ENCODE peak calls at places on chromosomes 16 and 17, in ten cellular contexts. One of them, this sample, is unnamed.

GRCh38 chr17:28247671-28248556 is 71.1 kb upstream of the TMEM97 start:
- DNase-seq in activated T-cell treated with anti-CD3 and anti-CD28 coated beads, Interleukin-2, amount 50 U/mL, for 4 hours: no peak
- DNase-seq in EL: no peak
- DNase-seq in GM23338: peak
- DNase-seq in non-pigmented ciliary epithelial cell: no peak
- DNase-seq in omental fat pad: no peak
- DNase-seq in ACHN: no peak
- DNase-seq in stimulated activated CD8-positive, alpha-beta memory T cell treated with anti-CD3 and anti-CD28 coated beads, Interleukin-2, amount 100 ng/mL, for 1 hour: no peak
- DNase-seq in RPMI8226: no peak
- DNase-seq in AG04450: no peak
- DNase-seq in this sample: no peak

GRCh38 chr17:80844418-80844990 is 147.1 kb upstream of the CHMP6 start:
- DNase-seq in activated T-cell treated with anti-CD3 and anti-CD28 coated beads, Interleukin-2, amount 50 U/mL, for 4 hours: no peak
- DNase-seq in EL: no peak
- DNase-seq in GM23338: no peak
- DNase-seq in non-pigmented ciliary epithelial cell: no peak
- DNase-seq in omental fat pad: no peak
- DNase-seq in ACHN: no peak
- DNase-seq in stimulated activated CD8-positive, alpha-beta memory T cell treated with anti-CD3 and anti-CD28 coated beads, Interleukin-2, amount 100 ng/mL, for 1 hour: no peak
- DNase-seq in RPMI8226: no peak
- DNase-seq in AG04450: no peak
- DNase-seq in this sample: no peak

GRCh38 chr16:84672276-84673202 is 24.2 kb downstream of the KLHL36 start:
- DNase-seq in activated T-cell treated with anti-CD3 and anti-CD28 coated beads, Interleukin-2, amount 50 U/mL, for 4 hours: peak
- DNase-seq in EL: peak
- DNase-seq in GM23338: peak
- DNase-seq in non-pigmented ciliary epithelial cell: no peak
- DNase-seq in omental fat pad: peak
- DNase-seq in ACHN: peak
- DNase-seq in stimulated activated CD8-positive, alpha-beta memory T cell treated with anti-CD3 and anti-CD28 coated beads, Interleukin-2, amount 100 ng/mL, for 1 hour: peak
- DNase-seq in RPMI8226: peak
- DNase-seq in AG04450: peak
- DNase-seq in this sample: peak

GRCh38 chr17:66535611-66536010 is 233.2 kb downstream of the PRKCA start:
- DNase-seq in activated T-cell treated with anti-CD3 and anti-CD28 coated beads, Interleukin-2, amount 50 U/mL, for 4 hours: no peak
- DNase-seq in EL: no peak
- DNase-seq in GM23338: no peak
- DNase-seq in non-pigmented ciliary epithelial cell: no peak
- DNase-seq in omental fat pad: no peak
- DNase-seq in ACHN: no peak
- DNase-seq in stimulated activated CD8-positive, alpha-beta memory T cell treated with anti-CD3 and anti-CD28 coated beads, Interleukin-2, amount 100 ng/mL, for 1 hour: no peak
- DNase-seq in RPMI8226: no peak
- DNase-seq in AG04450: no peak
- DNase-seq in this sample: no peak

GRCh38 chr17:16349461-16349860 is 3.8 kb downstream of the CENPV start:
- DNase-seq in activated T-cell treated with anti-CD3 and anti-CD28 coated beads, Interleukin-2, amount 50 U/mL, for 4 hours: peak
- DNase-seq in EL: no peak
- DNase-seq in GM23338: no peak
- DNase-seq in non-pigmented ciliary epithelial cell: no peak
- DNase-seq in omental fat pad: no peak
- DNase-seq in ACHN: no peak
- DNase-seq in stimulated activated CD8-positive, alpha-beta memory T cell treated with anti-CD3 and anti-CD28 coated beads, Interleukin-2, amount 100 ng/mL, for 1 hour: no peak
- DNase-seq in RPMI8226: no peak
- DNase-seq in AG04450: no peak
- DNase-seq in this sample: no peak

GRCh38 chr16:84810518-84811273 is 9.1 kb upstream of the CRISPLD2 start:
- DNase-seq in activated T-cell treated with anti-CD3 and anti-CD28 coated beads, Interleukin-2, amount 50 U/mL, for 4 hours: no peak
- DNase-seq in EL: no peak
- DNase-seq in GM23338: no peak
- DNase-seq in non-pigmented ciliary epithelial cell: no peak
- DNase-seq in omental fat pad: no peak
- DNase-seq in ACHN: no peak
- DNase-seq in stimulated activated CD8-positive, alpha-beta memory T cell treated with anti-CD3 and anti-CD28 coated beads, Interleukin-2, amount 100 ng/mL, for 1 hour: no peak
- DNase-seq in RPMI8226: peak
- DNase-seq in AG04450: no peak
- DNase-seq in this sample: no peak

GRCh38 chr16:3183445-3184139 is 4.4 kb upstream of the OR1F1 start:
- DNase-seq in activated T-cell treated with anti-CD3 and anti-CD28 coated beads, Interleukin-2, amount 50 U/mL, for 4 hours: no peak
- DNase-seq in EL: no peak
- DNase-seq in GM23338: no peak
- DNase-seq in non-pigmented ciliary epithelial cell: no peak
- DNase-seq in omental fat pad: no peak
- DNase-seq in ACHN: no peak
- DNase-seq in stimulated activated CD8-positive, alpha-beta memory T cell treated with anti-CD3 and anti-CD28 coated beads, Interleukin-2, amount 100 ng/mL, for 1 hour: no peak
- DNase-seq in RPMI8226: no peak
- DNase-seq in AG04450: no peak
- DNase-seq in this sample: no peak

GRCh38 chr16:268141-269053 is 7.3 kb downstream of the RGS11 start:
- DNase-seq in activated T-cell treated with anti-CD3 and anti-CD28 coated beads, Interleukin-2, amount 50 U/mL, for 4 hours: no peak
- DNase-seq in EL: no peak
- DNase-seq in GM23338: no peak
- DNase-seq in non-pigmented ciliary epithelial cell: no peak
- DNase-seq in omental fat pad: no peak
- DNase-seq in ACHN: no peak
- DNase-seq in stimulated activated CD8-positive, alpha-beta memory T cell treated with anti-CD3 and anti-CD28 coated beads, Interleukin-2, amount 100 ng/mL, for 1 hour: no peak
- DNase-seq in RPMI8226: no peak
- DNase-seq in AG04450: no peak
- DNase-seq in this sample: no peak

GRCh38 chr16:67163164-67163902 is 1.2 kb upstream of the HSF4 start:
- DNase-seq in activated T-cell treated with anti-CD3 and anti-CD28 coated beads, Interleukin-2, amount 50 U/mL, for 4 hours: no peak
- DNase-seq in EL: peak
- DNase-seq in GM23338: peak
- DNase-seq in non-pigmented ciliary epithelial cell: no peak
- DNase-seq in omental fat pad: no peak
- DNase-seq in ACHN: peak
- DNase-seq in stimulated activated CD8-positive, alpha-beta memory T cell treated with anti-CD3 and anti-CD28 coated beads, Interleukin-2, amount 100 ng/mL, for 1 hour: no peak
- DNase-seq in RPMI8226: no peak
- DNase-seq in AG04450: no peak
- DNase-seq in this sample: peak

GRCh38 chr16:68715471-68715870 is 21.6 kb upstream of the CDH1 start:
- DNase-seq in activated T-cell treated with anti-CD3 and anti-CD28 coated beads, Interleukin-2, amount 50 U/mL, for 4 hours: no peak
- DNase-seq in EL: no peak
- DNase-seq in GM23338: no peak
- DNase-seq in non-pigmented ciliary epithelial cell: no peak
- DNase-seq in omental fat pad: no peak
- DNase-seq in ACHN: no peak
- DNase-seq in stimulated activated CD8-positive, alpha-beta memory T cell treated with anti-CD3 and anti-CD28 coated beads, Interleukin-2, amount 100 ng/mL, for 1 hour: no peak
- DNase-seq in RPMI8226: no peak
- DNase-seq in AG04450: no peak
- DNase-seq in this sample: no peak

GRCh38 chr17:60659156-60659555 is 18.5 kb upstream of the BCAS3 start:
- DNase-seq in activated T-cell treated with anti-CD3 and anti-CD28 coated beads, Interleukin-2, amount 50 U/mL, for 4 hours: no peak
- DNase-seq in EL: no peak
- DNase-seq in GM23338: no peak
- DNase-seq in non-pigmented ciliary epithelial cell: no peak
- DNase-seq in omental fat pad: no peak
- DNase-seq in ACHN: no peak
- DNase-seq in stimulated activated CD8-positive, alpha-beta memory T cell treated with anti-CD3 and anti-CD28 coated beads, Interleukin-2, amount 100 ng/mL, for 1 hour: no peak
- DNase-seq in RPMI8226: no peak
- DNase-seq in AG04450: no peak
- DNase-seq in this sample: no peak

GRCh38 chr17:31573861-31574260 is 182.4 kb downstream of the RAB11FIP4 start:
- DNase-seq in activated T-cell treated with anti-CD3 and anti-CD28 coated beads, Interleukin-2, amount 50 U/mL, for 4 hours: no peak
- DNase-seq in EL: no peak
- DNase-seq in GM23338: no peak
- DNase-seq in non-pigmented ciliary epithelial cell: no peak
- DNase-seq in omental fat pad: no peak
- DNase-seq in ACHN: no peak
- DNase-seq in stimulated activated CD8-positive, alpha-beta memory T cell treated with anti-CD3 and anti-CD28 coated beads, Interleukin-2, amount 100 ng/mL, for 1 hour: no peak
- DNase-seq in RPMI8226: no peak
- DNase-seq in AG04450: no peak
- DNase-seq in this sample: no peak

GRCh38 chr17:49437696-49438438 is 23.2 kb upstream of the PHB1 start:
- DNase-seq in activated T-cell treated with anti-CD3 and anti-CD28 coated beads, Interleukin-2, amount 50 U/mL, for 4 hours: no peak
- DNase-seq in EL: no peak
- DNase-seq in GM23338: no peak
- DNase-seq in non-pigmented ciliary epithelial cell: no peak
- DNase-seq in omental fat pad: no peak
- DNase-seq in ACHN: no peak
- DNase-seq in stimulated activated CD8-positive, alpha-beta memory T cell treated with anti-CD3 and anti-CD28 coated beads, Interleukin-2, amount 100 ng/mL, for 1 hour: no peak
- DNase-seq in RPMI8226: no peak
- DNase-seq in AG04450: no peak
- DNase-seq in this sample: no peak

GRCh38 chr17:31919802-31920525 is 16.8 kb upstream of the SUZ12 start:
- DNase-seq in activated T-cell treated with anti-CD3 and anti-CD28 coated beads, Interleukin-2, amount 50 U/mL, for 4 hours: no peak
- DNase-seq in EL: peak
- DNase-seq in GM23338: no peak
- DNase-seq in non-pigmented ciliary epithelial cell: peak
- DNase-seq in omental fat pad: no peak
- DNase-seq in ACHN: no peak
- DNase-seq in stimulated activated CD8-positive, alpha-beta memory T cell treated with anti-CD3 and anti-CD28 coated beads, Interleukin-2, amount 100 ng/mL, for 1 hour: no peak
- DNase-seq in RPMI8226: no peak
- DNase-seq in AG04450: peak
- DNase-seq in this sample: peak

GRCh38 chr17:77942111-77942988 is 16.2 kb upstream of the TNRC6C start:
- DNase-seq in activated T-cell treated with anti-CD3 and anti-CD28 coated beads, Interleukin-2, amount 50 U/mL, for 4 hours: no peak
- DNase-seq in EL: no peak
- DNase-seq in GM23338: no peak
- DNase-seq in non-pigmented ciliary epithelial cell: no peak
- DNase-seq in omental fat pad: no peak
- DNase-seq in ACHN: no peak
- DNase-seq in stimulated activated CD8-positive, alpha-beta memory T cell treated with anti-CD3 and anti-CD28 coated beads, Interleukin-2, amount 100 ng/mL, for 1 hour: no peak
- DNase-seq in RPMI8226: no peak
- DNase-seq in AG04450: no peak
- DNase-seq in this sample: no peak

GRCh38 chr17:28046034-28046825 is 3.8 kb downstream of the NLK start:
- DNase-seq in activated T-cell treated with anti-CD3 and anti-CD28 coated beads, Interleukin-2, amount 50 U/mL, for 4 hours: no peak
- DNase-seq in EL: no peak
- DNase-seq in GM23338: no peak
- DNase-seq in non-pigmented ciliary epithelial cell: no peak
- DNase-seq in omental fat pad: no peak
- DNase-seq in ACHN: no peak
- DNase-seq in stimulated activated CD8-positive, alpha-beta memory T cell treated with anti-CD3 and anti-CD28 coated beads, Interleukin-2, amount 100 ng/mL, for 1 hour: no peak
- DNase-seq in RPMI8226: no peak
- DNase-seq in AG04450: no peak
- DNase-seq in this sample: no peak

GRCh38 chr17:75824050-75824552 is 20.1 kb downstream of the UNC13D start:
- DNase-seq in activated T-cell treated with anti-CD3 and anti-CD28 coated beads, Interleukin-2, amount 50 U/mL, for 4 hours: no peak
- DNase-seq in EL: no peak
- DNase-seq in GM23338: no peak
- DNase-seq in non-pigmented ciliary epithelial cell: no peak
- DNase-seq in omental fat pad: no peak
- DNase-seq in ACHN: no peak
- DNase-seq in stimulated activated CD8-positive, alpha-beta memory T cell treated with anti-CD3 and anti-CD28 coated beads, Interleukin-2, amount 100 ng/mL, for 1 hour: no peak
- DNase-seq in RPMI8226: no peak
- DNase-seq in AG04450: no peak
- DNase-seq in this sample: no peak